ENCODE peak calls at places on chromosomes 7 and 10, in five cellular contexts. One of them, this sample, is unnamed.

GRCh38 chr7:151897201-151897711 is 20.3 kb upstream of the PRKAG2 start:
- DNase-seq in nephron progenitor cell: peak
- DNase-seq in IMR-90: no peak
- DNase-seq in fibroblast of lung: no peak
- DNase-seq in hepatocyte: peak
- DNase-seq in this sample: no peak

GRCh38 chr10:92822964-92823363 is 25.4 kb upstream of the EXOC6 start:
- DNase-seq in nephron progenitor cell: no peak
- DNase-seq in IMR-90: peak
- DNase-seq in fibroblast of lung: peak
- DNase-seq in hepatocyte: no peak
- DNase-seq in this sample: no peak

GRCh38 chr7:17320642-17321041 is 22.2 kb downstream of the AHR start:
- DNase-seq in nephron progenitor cell: no peak
- DNase-seq in IMR-90: no peak
- DNase-seq in fibroblast of lung: no peak
- DNase-seq in hepatocyte: no peak
- DNase-seq in this sample: no peak

GRCh38 chr10:46284286-46285229 is 2.2 kb upstream of the ANTXRL start:
- DNase-seq in nephron progenitor cell: peak
- DNase-seq in IMR-90: peak
- DNase-seq in fibroblast of lung: peak
- DNase-seq in hepatocyte: peak
- DNase-seq in this sample: peak

GRCh38 chr10:53808677-53809076 is 992.4 kb downstream of the PCDH15 start:
- DNase-seq in nephron progenitor cell: no peak
- DNase-seq in IMR-90: no peak
- DNase-seq in fibroblast of lung: no peak
- DNase-seq in hepatocyte: peak
- DNase-seq in this sample: no peak

GRCh38 chr10:112832361-112832878 is 117.6 kb upstream of the TCF7L2 start:
- DNase-seq in nephron progenitor cell: no peak
- DNase-seq in IMR-90: peak
- DNase-seq in fibroblast of lung: no peak
- DNase-seq in hepatocyte: peak
- DNase-seq in this sample: no peak

GRCh38 chr10:114307731-114308130 is 68.7 kb downstream of the VWA2 start:
- DNase-seq in nephron progenitor cell: no peak
- DNase-seq in IMR-90: no peak
- DNase-seq in fibroblast of lung: no peak
- DNase-seq in hepatocyte: no peak
- DNase-seq in this sample: no peak

GRCh38 chr10:4941540-4942330 is 21.5 kb upstream of the AKR1C1 start:
- DNase-seq in nephron progenitor cell: no peak
- DNase-seq in IMR-90: peak
- DNase-seq in fibroblast of lung: no peak
- DNase-seq in hepatocyte: peak
- DNase-seq in this sample: no peak

GRCh38 chr7:1458676-1459511 is at the start of gene MICALL2:
- DNase-seq in nephron progenitor cell: peak
- DNase-seq in IMR-90: peak
- DNase-seq in fibroblast of lung: peak
- DNase-seq in hepatocyte: peak
- DNase-seq in this sample: peak

GRCh38 chr7:47931788-47932425 is 16.4 kb downstream of the PKD1L1 start:
- DNase-seq in nephron progenitor cell: no peak
- DNase-seq in IMR-90: peak
- DNase-seq in fibroblast of lung: no peak
- DNase-seq in hepatocyte: no peak
- DNase-seq in this sample: peak

GRCh38 chr7:106279425-106280182 is 5.2 kb downstream of the NAMPT start:
- DNase-seq in nephron progenitor cell: no peak
- DNase-seq in IMR-90: no peak
- DNase-seq in fibroblast of lung: no peak
- DNase-seq in hepatocyte: no peak
- DNase-seq in this sample: no peak

GRCh38 chr10:3192856-3193635 is 20.5 kb upstream of the PITRM1 start:
- DNase-seq in nephron progenitor cell: peak
- DNase-seq in IMR-90: peak
- DNase-seq in fibroblast of lung: peak
- DNase-seq in hepatocyte: peak
- DNase-seq in this sample: peak

GRCh38 chr7:30852360-30852709 is 59.3 kb upstream of the AQP1 start:
- DNase-seq in nephron progenitor cell: no peak
- DNase-seq in IMR-90: no peak
- DNase-seq in fibroblast of lung: no peak
- DNase-seq in hepatocyte: no peak
- DNase-seq in this sample: no peak

GRCh38 chr7:2104107-2104710 is 128.5 kb downstream of the MAD1L1 start:
- DNase-seq in nephron progenitor cell: peak
- DNase-seq in IMR-90: peak
- DNase-seq in fibroblast of lung: peak
- DNase-seq in hepatocyte: peak
- DNase-seq in this sample: peak

GRCh38 chr10:99667108-99667751 is 7.9 kb downstream of the ENTPD7 start:
- DNase-seq in nephron progenitor cell: no peak
- DNase-seq in IMR-90: peak
- DNase-seq in fibroblast of lung: peak
- DNase-seq in hepatocyte: peak
- DNase-seq in this sample: no peak

GRCh38 chr7:129150199-129150996 is 5.9 kb downstream of the TSPAN33 start:
- DNase-seq in nephron progenitor cell: no peak
- DNase-seq in IMR-90: no peak
- DNase-seq in fibroblast of lung: no peak
- DNase-seq in hepatocyte: no peak
- DNase-seq in this sample: no peak

GRCh38 chr7:101669307-101669706 is 40.2 kb upstream of the MYL10 start:
- DNase-seq in nephron progenitor cell: no peak
- DNase-seq in IMR-90: no peak
- DNase-seq in fibroblast of lung: no peak
- DNase-seq in hepatocyte: no peak
- DNase-seq in this sample: no peak

GRCh38 chr7:47591655-47592572 is 10.0 kb upstream of the TNS3 start:
- DNase-seq in nephron progenitor cell: no peak
- DNase-seq in IMR-90: peak
- DNase-seq in fibroblast of lung: peak
- DNase-seq in hepatocyte: peak
- DNase-seq in this sample: no peak

GRCh38 chr7:134619627-134620331 is 26.9 kb upstream of the BPGM start:
- DNase-seq in nephron progenitor cell: no peak
- DNase-seq in IMR-90: peak
- DNase-seq in fibroblast of lung: peak
- DNase-seq in hepatocyte: no peak
- DNase-seq in this sample: no peak

GRCh38 chr7:131015131-131015954 is 281.3 kb upstream of the KLF14 start:
- DNase-seq in nephron progenitor cell: no peak
- DNase-seq in IMR-90: peak
- DNase-seq in fibroblast of lung: peak
- DNase-seq in hepatocyte: no peak
- DNase-seq in this sample: no peak

GRCh38 chr7:123819001-123819400 is 26.0 kb upstream of the HYAL4 start:
- DNase-seq in nephron progenitor cell: no peak
- DNase-seq in IMR-90: no peak
- DNase-seq in fibroblast of lung: no peak
- DNase-seq in hepatocyte: no peak
- DNase-seq in this sample: no peak

GRCh38 chr7:37916017-37916672 is 472 bp downstream of the SFRP4 start:
- DNase-seq in nephron progenitor cell: peak
- DNase-seq in IMR-90: no peak
- DNase-seq in fibroblast of lung: peak
- DNase-seq in hepatocyte: peak
- DNase-seq in this sample: no peak

GRCh38 chr7:29622335-29623265 is 59.0 kb downstream of the PRR15 start:
- DNase-seq in nephron progenitor cell: no peak
- DNase-seq in IMR-90: peak
- DNase-seq in fibroblast of lung: peak
- DNase-seq in hepatocyte: peak
- DNase-seq in this sample: peak

GRCh38 chr7:113582471-113582870 is 336.3 kb downstream of the PPP1R3A start:
- DNase-seq in nephron progenitor cell: no peak
- DNase-seq in IMR-90: no peak
- DNase-seq in fibroblast of lung: peak
- DNase-seq in hepatocyte: no peak
- DNase-seq in this sample: no peak

GRCh38 chr10:70715853-70716795 is 43.8 kb downstream of the ADAMTS14 start:
- DNase-seq in nephron progenitor cell: no peak
- DNase-seq in IMR-90: peak
- DNase-seq in fibroblast of lung: peak
- DNase-seq in hepatocyte: peak
- DNase-seq in this sample: no peak

GRCh38 chr7:85699482-85699881 is 512.6 kb upstream of the SEMA3D start:
- DNase-seq in nephron progenitor cell: no peak
- DNase-seq in IMR-90: no peak
- DNase-seq in fibroblast of lung: no peak
- DNase-seq in hepatocyte: no peak
- DNase-seq in this sample: no peak

GRCh38 chr10:61732635-61733278 is 70.0 kb downstream of the CABCOCO1 start:
- DNase-seq in nephron progenitor cell: no peak
- DNase-seq in IMR-90: no peak
- DNase-seq in fibroblast of lung: no peak
- DNase-seq in hepatocyte: no peak
- DNase-seq in this sample: no peak

GRCh38 chr10:4687397-4687796 is 138.6 kb upstream of the AKR1E2 start:
- DNase-seq in nephron progenitor cell: no peak
- DNase-seq in IMR-90: no peak
- DNase-seq in fibroblast of lung: no peak
- DNase-seq in hepatocyte: no peak
- DNase-seq in this sample: no peak

GRCh38 chr10:100014129-100014762 is 4.5 kb upstream of the DNMBP start:
- DNase-seq in nephron progenitor cell: no peak
- DNase-seq in IMR-90: no peak
- DNase-seq in fibroblast of lung: no peak
- DNase-seq in hepatocyte: no peak
- DNase-seq in this sample: no peak

GRCh38 chr7:15581352-15581951 is 19.6 kb upstream of the AGMO start:
- DNase-seq in nephron progenitor cell: no peak
- DNase-seq in IMR-90: no peak
- DNase-seq in fibroblast of lung: no peak
- DNase-seq in hepatocyte: no peak
- DNase-seq in this sample: no peak

DNA sequence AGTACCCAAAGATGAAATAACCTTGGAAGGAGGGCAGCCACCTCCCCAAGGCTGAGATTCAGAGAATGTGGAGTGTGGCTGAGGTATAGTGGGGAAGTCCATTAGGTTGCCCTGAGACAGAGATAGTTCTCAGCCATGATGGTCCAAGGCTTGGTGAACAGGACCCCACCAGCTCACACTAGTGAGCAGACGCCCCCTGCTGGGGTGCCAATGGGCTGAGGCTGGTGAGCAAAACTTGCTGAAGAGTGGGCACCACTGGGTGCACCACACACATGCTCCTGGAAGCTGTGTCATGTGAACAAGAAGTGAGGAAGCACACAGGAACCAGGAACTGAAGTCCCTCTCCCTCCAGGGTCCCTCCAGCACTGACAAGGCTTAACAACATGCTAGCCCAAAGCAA is 8.9 kb downstream of the FBXL13 start:
- DNase-seq in nephron progenitor cell: peak
- DNase-seq in IMR-90: peak
- DNase-seq in fibroblast of lung: peak
- DNase-seq in hepatocyte: peak
- DNase-seq in this sample: no peak
- TF ChIP-seq CTCF in nephron progenitor cell: peak
- TF ChIP-seq CTCF in IMR-90: peak
- TF ChIP-seq CTCF in fibroblast of lung: peak
- TF ChIP-seq CTCF in hepatocyte: peak
- TF ChIP-seq CTCF in this sample: peak

DNA sequence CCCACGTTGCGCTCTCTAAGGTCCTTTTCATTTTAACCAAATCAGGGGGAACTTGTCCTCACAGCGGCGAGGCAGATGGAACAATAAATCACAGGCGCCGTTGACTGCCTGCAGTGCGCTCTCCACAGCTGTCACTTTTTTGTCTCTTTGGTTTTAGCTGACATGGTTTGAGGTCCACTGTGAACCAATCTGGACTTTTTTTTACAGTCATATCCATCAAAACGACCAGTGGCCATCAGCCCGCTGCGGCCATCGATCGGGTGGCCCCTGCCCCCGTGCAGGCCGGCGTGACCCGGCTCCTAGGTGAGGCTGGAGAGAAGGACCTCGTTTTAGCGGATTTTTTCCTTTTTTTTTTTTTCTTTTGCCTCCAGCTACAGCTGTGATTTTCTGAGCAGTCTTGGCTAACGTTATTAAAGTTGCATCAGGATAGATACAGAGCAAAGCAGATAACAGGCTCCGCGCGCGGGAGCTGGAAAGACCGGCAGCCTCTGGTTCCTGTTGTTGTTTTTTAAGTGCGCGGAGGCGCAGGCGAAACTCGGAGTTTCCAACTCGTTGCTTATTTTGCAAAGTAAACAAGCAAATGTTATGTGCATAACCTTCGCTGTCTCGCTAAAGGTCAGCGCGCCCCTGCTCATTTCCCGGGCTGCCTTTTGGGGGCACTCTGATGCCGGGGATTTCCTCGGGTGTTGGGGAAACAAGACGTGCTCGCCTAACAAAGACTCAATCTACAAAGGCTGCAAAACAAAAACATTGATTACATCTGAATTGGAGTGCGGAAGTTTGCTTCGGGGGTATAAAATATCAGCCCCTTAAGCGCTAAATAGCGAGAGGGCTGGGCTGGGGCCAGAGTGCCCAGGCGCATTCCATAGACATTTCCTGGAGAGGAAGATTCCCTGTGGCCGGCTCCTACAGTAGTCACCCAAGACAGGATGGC is 414.9 kb upstream of the MKI67 start:
- DNase-seq in nephron progenitor cell: peak
- DNase-seq in IMR-90: no peak
- DNase-seq in fibroblast of lung: no peak
- DNase-seq in hepatocyte: peak
- DNase-seq in this sample: no peak
- TF ChIP-seq CTCF in nephron progenitor cell: no peak
- TF ChIP-seq CTCF in IMR-90: no peak
- TF ChIP-seq CTCF in fibroblast of lung: no peak
- TF ChIP-seq CTCF in hepatocyte: peak
- TF ChIP-seq CTCF in this sample: no peak

GRCh38 chr7:42831051-42831952 is 80.6 kb downstream of the C7orf25 start:
- DNase-seq in nephron progenitor cell: peak
- DNase-seq in IMR-90: peak
- DNase-seq in fibroblast of lung: peak
- DNase-seq in hepatocyte: peak
- DNase-seq in this sample: no peak
- TF ChIP-seq CTCF in nephron progenitor cell: peak
- TF ChIP-seq CTCF in IMR-90: peak
- TF ChIP-seq CTCF in fibroblast of lung: peak
- TF ChIP-seq CTCF in hepatocyte: peak
- TF ChIP-seq CTCF in this sample: peak

GRCh38 chr7:127651556-127652332 is at the start of gene SND1:
- DNase-seq in nephron progenitor cell: peak
- DNase-seq in IMR-90: peak
- DNase-seq in fibroblast of lung: peak
- DNase-seq in hepatocyte: peak
- DNase-seq in this sample: peak
- TF ChIP-seq CTCF in nephron progenitor cell: no peak
- TF ChIP-seq CTCF in IMR-90: no peak
- TF ChIP-seq CTCF in fibroblast of lung: no peak
- TF ChIP-seq CTCF in hepatocyte: no peak
- TF ChIP-seq CTCF in this sample: no peak

GRCh38 chr7:78019457-78020130 is 221.0 kb downstream of the PHTF2 start:
- DNase-seq in nephron progenitor cell: peak
- DNase-seq in IMR-90: peak
- DNase-seq in fibroblast of lung: peak
- DNase-seq in hepatocyte: peak
- DNase-seq in this sample: peak
- TF ChIP-seq CTCF in nephron progenitor cell: no peak
- TF ChIP-seq CTCF in IMR-90: no peak
- TF ChIP-seq CTCF in fibroblast of lung: no peak
- TF ChIP-seq CTCF in hepatocyte: no peak
- TF ChIP-seq CTCF in this sample: peak

This sample was measured in AG09319.